ENCODE peak calls at places on chromosomes 13 and 19, in eight cellular contexts. X is lung, P is GM19239, G is HFF-Myc, V is amniotic stem cell, S is left ventricle myocardium inferior, M is heart left ventricle, Q is NCI-H1092 treated with DMSO at 0.1 percent for 48 hours. E is an unnamed sample.

GRCh38 chr13:75717525-75717924 is 81.4 kb downstream of the LMO7 start:
- DNase-seq in Q (no peak), G (no peak), X (no peak), S (no peak), M (no peak), V (no peak), P (no peak), E (no peak)

GRCh38 chr19:18282021-18282787 is 782 bp upstream of the JUND start:
- DNase-seq in M (peak; percentile 78), S (no peak), Q (peak; percentile 89), P (no peak), V (peak; percentile 77), X (no peak), G (no peak), E (no peak)

GRCh38 chr13:40193290-40194203 is 472.9 kb downstream of the FOXO1 start:
- DNase-seq in Q (no peak), P (no peak), X (no peak), V (no peak), S (no peak), M (no peak), G (no peak), E (peak; percentile 73)

GRCh38 chr13:45847554-45848224 is 3.9 kb downstream of the SIAH3 start:
- DNase-seq in X (no peak), V (no peak), Q (peak; percentile 94), G (no peak), S (peak; percentile 29), M (peak; percentile 69), P (peak; percentile 15), E (peak; percentile 67)

GRCh38 chr19:5567971-5568407 is 236 bp upstream of the TINCR start:
- DNase-seq in Q (no peak), M (no peak), G (no peak), P (no peak), S (no peak), V (no peak), X (no peak), E (no peak)

GRCh38 chr19:989381-990081 is 5.4 kb downstream of the WDR18 start:
- DNase-seq in S (no peak), Q (no peak), X (no peak), G (no peak), P (no peak), V (no peak), M (no peak), E (no peak)

GRCh38 chr13:52842440-52842839 is 6.0 kb downstream of the PCDH8 start:
- DNase-seq in M (no peak), G (no peak), Q (peak; percentile 1), S (no peak), P (no peak), X (no peak), V (no peak), E (no peak)

GRCh38 chr19:50362656-50363424 is 2.6 kb downstream of the NAPSA start:
- DNase-seq in Q (no peak), M (no peak), P (no peak), V (no peak), G (no peak), X (peak; percentile 81), S (no peak), E (no peak)

GRCh38 chr19:29714953-29715694 is at the start of gene C19orf12:
- DNase-seq in X (peak; percentile 49), P (peak; percentile 62), Q (peak; percentile 33), V (no peak), S (peak; percentile 64), G (no peak), M (peak; percentile 82), E (peak; percentile 76)

GRCh38 chr13:19601749-19602725 is 31.4 kb upstream of the MPHOSPH8 start:
- DNase-seq in Q (peak; percentile 60), G (no peak), X (no peak), M (peak; percentile 70), V (no peak), S (peak; percentile 38), P (peak; percentile 67), E (no peak)

GRCh38 chr13:106464076-106464475 is 71.4 kb downstream of the EFNB2 start:
- DNase-seq in P (no peak), X (no peak), Q (no peak), V (no peak), S (no peak), M (no peak), G (no peak), E (no peak)

E was measured in sigmoid colon.